ENCODE peak calls at places on chromosome 4, in seven cellular contexts. P is H1, G is HCT116, W is HepG2, D is SK-N-SH, X is GM12878, K is K562. S is an unnamed sample.

GRCh38 chr4:144185086-144185485 is 44.6 kb upstream of the GYPA start:
- DNase-seq in P (no peak), W (no peak), X (no peak), D (no peak), K (no peak), G (no peak), S (no peak)

GRCh38 chr4:79865253-79865652 is 207.8 kb downstream of the ANTXR2 start:
- DNase-seq in K (no peak), D (no peak), G (no peak), W (no peak), P (no peak), X (no peak), S (no peak)

GRCh38 chr4:139501531-139502311 is 47.8 kb downstream of the RAB33B start:
- DNase-seq in K (no peak), W (no peak), D (no peak), X (no peak), G (no peak), P (no peak), S (no peak)

GRCh38 chr4:171639540-171639939 is 173.7 kb upstream of the GALNTL6 start:
- DNase-seq in D (no peak), X (peak; percentile 88), G (no peak), P (no peak), W (no peak), K (no peak), S (no peak)

GRCh38 chr4:5037553-5038551 is 13.4 kb upstream of the STK32B start:
- DNase-seq in G (no peak), D (no peak), K (no peak), P (no peak), X (no peak), W (peak; percentile 38), S (no peak)

GRCh38 chr4:10354225-10354624 is 103.0 kb downstream of the ZNF518B start:
- DNase-seq in P (no peak), K (no peak), D (no peak), X (no peak), W (no peak), G (no peak), S (no peak)

GRCh38 chr4:30722092-30722915 is 2.1 kb downstream of the PCDH7 start:
- DNase-seq in G (no peak), K (no peak), W (no peak), P (no peak), X (no peak), D (no peak), S (no peak)

GRCh38 chr4:185190001-185190856 is 13.6 kb downstream of the CFAP97 start:
- DNase-seq in P (no peak), D (no peak), X (no peak), G (no peak), K (no peak), W (no peak), S (no peak)

GRCh38 chr4:53717064-53717549 is 125.8 kb upstream of the LNX1 start:
- DNase-seq in W (no peak), P (no peak), G (no peak), X (no peak), K (no peak), D (no peak), S (no peak)

GRCh38 chr4:14269824-14270223 is 642.3 kb upstream of the BOD1L1 start:
- DNase-seq in W (no peak), D (no peak), X (peak; percentile 19), G (no peak), P (no peak), K (no peak), S (no peak)

GRCh38 chr4:107548211-107548905 is 171.7 kb downstream of the PAPSS1 start:
- DNase-seq in D (no peak), P (no peak), K (no peak), X (no peak), G (no peak), W (no peak), S (no peak)

GRCh38 chr4:64727960-64728359 is 318.7 kb upstream of the TECRL start:
- DNase-seq in P (peak; percentile 47), K (no peak), G (no peak), D (no peak), W (no peak), X (no peak), S (peak; percentile 43)

GRCh38 chr4:149223659-149224058 is 592.0 kb downstream of the IQCM start:
- DNase-seq in X (no peak), K (no peak), D (no peak), G (no peak), W (no peak), P (no peak), S (no peak)

GRCh38 chr4:2247128-2248043 is 5.5 kb upstream of the HAUS3 start:
- DNase-seq in G (no peak), D (peak; percentile 31), X (no peak), K (no peak), P (no peak), W (no peak), S (no peak)

GRCh38 chr4:138445098-138445497 is 202.9 kb upstream of the SLC7A11 start:
- DNase-seq in G (no peak), W (no peak), P (no peak), X (no peak), K (no peak), D (no peak), S (no peak)

GRCh38 chr4:55358668-55359067 is 12.6 kb downstream of the SRD5A3 start:
- DNase-seq in G (peak; percentile 50), K (no peak), D (no peak), P (no peak), X (peak; percentile 5), W (no peak), S (no peak)

GRCh38 chr4:174423257-174423944 is 98.9 kb downstream of the HPGD start:
- DNase-seq in D (no peak), X (no peak), G (peak; percentile 56), K (peak; percentile 13), W (no peak), P (no peak), S (no peak)

GRCh38 chr4:40170588-40170987 is 26.2 kb upstream of the RHOH start:
- DNase-seq in W (no peak), D (no peak), P (no peak), K (no peak), X (no peak), G (no peak), S (no peak)

GRCh38 chr4:40177591-40177990 is 19.2 kb upstream of the RHOH start:
- DNase-seq in X (no peak), D (no peak), K (no peak), G (no peak), P (no peak), W (no peak), S (no peak)

GRCh38 chr4:40176602-40177001 is 20.2 kb upstream of the RHOH start:
- DNase-seq in X (no peak), G (no peak), W (no peak), D (no peak), K (no peak), P (no peak), S (no peak)

GRCh38 chr4:40178672-40179071 is 18.2 kb upstream of the RHOH start:
- DNase-seq in D (no peak), P (no peak), G (no peak), K (no peak), W (no peak), X (no peak), S (no peak)

DNA sequence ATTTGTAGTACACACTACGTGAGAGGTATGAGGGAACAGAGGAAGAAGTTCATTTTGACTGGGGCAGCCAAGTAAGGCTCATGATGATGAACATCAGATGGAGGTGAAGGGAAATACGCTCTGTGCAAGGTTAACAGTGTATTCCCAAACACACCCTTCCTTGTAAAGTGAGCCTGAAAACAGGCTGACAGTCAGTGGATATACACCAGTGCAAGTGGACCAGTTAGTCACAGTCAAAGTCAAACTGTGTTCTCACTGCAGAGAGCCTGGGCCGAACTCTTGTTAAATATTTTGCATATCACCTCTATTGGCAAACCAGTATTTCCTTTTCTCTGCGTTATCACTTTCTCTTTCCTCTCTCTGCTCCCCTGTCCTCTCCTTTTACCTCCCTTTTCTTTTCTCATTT is 23.4 kb upstream of the RHOH start:
- DNase-seq in X (no peak), G (no peak), K (no peak), W (no peak), P (no peak), D (no peak), S (no peak)
- TF ChIP-seq YY1 in X (no peak), G (no peak), K (no peak), W (no peak), P (no peak), D (no peak), S (no peak)

GRCh38 chr4:99947608-99948007 is 1.2 kb upstream of the DNAJB14 start:
- DNase-seq in X (no peak), W (no peak), K (no peak), D (no peak), P (no peak), G (no peak), S (no peak)
- H3K4me3 ChIP-seq in X (peak overlapping the region; percentile 80), W (no peak overlapping the region), K (peak overlapping the region; percentile 87), D (peak overlapping the region; percentile 80), P (peak overlapping the region; percentile 6), G (peak overlapping the region; percentile 85), S (no peak overlapping the region)

GRCh38 chr4:152640058-152640921 is 39.5 kb downstream of the TMEM154 start:
- DNase-seq in K (peak; percentile 42), G (no peak), W (no peak), D (peak; percentile 42), X (no peak), P (no peak), S (no peak)

GRCh38 chr4:152643153-152644035 is 36.4 kb downstream of the TMEM154 start:
- DNase-seq in W (no peak), X (peak; percentile 75), D (no peak), P (no peak), K (no peak), G (no peak), S (no peak)

GRCh38 chr4:152644130-152644529 is 35.7 kb downstream of the TMEM154 start:
- DNase-seq in G (no peak), K (no peak), W (no peak), P (no peak), X (no peak), D (peak; percentile 29), S (no peak)
- H3K4me1 ChIP-seq in G (no peaks in the 10 kb centered on the region), K (peaks cover 4% of the 10 kb centered on the region), W (peaks cover 41% of the 10 kb centered on the region), P (peaks cover 8% of the 10 kb centered on the region), X (peaks cover 48% of the 10 kb centered on the region), D (peaks cover 13% of the 10 kb centered on the region), S (no peaks in the 10 kb centered on the region)

GRCh38 chr4:522438-522837 is 23.4 kb downstream of the PIGG start:
- DNase-seq in W (no peak), X (no peak), G (no peak), K (no peak), P (no peak), D (no peak), S (no peak)

GRCh38 chr4:521636-522330 is 22.8 kb downstream of the PIGG start:
- DNase-seq in K (no peak), X (no peak), D (no peak), W (no peak), G (no peak), P (no peak), S (no peak)

GRCh38 chr4:524196-524595 is 25.2 kb downstream of the PIGG start:
- DNase-seq in D (no peak), X (no peak), W (no peak), K (no peak), G (no peak), P (no peak), S (no peak)

GRCh38 chr4:522911-523443 is 24.0 kb downstream of the PIGG start:
- DNase-seq in X (no peak), P (no peak), G (no peak), W (no peak), D (no peak), K (no peak), S (no peak)

DNA sequence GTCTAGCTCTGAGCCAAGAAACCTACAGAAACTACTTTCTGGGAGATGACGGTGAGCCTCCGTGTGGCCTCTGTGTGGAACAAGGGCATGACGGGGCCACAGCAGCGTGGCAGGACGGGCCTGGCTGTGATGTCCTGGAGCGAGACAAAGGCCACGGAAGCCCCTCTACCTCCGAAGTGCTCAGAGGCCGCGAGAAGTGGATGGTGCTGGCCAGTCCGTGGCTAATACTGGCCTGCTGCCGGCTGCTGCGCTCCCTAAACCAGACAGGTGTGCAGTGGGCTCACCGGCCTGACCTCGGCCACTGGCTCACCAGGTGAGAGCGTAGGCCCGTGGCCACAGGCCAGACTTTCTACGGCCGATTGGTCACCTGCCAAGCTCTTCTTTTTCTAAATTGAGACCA is 24.6 kb downstream of the PIGG start:
- DNase-seq in K (no peak), W (no peak), P (no peak), G (no peak), D (no peak), X (no peak), S (no peak)
- TF ChIP-seq YY1 in K (no peak), W (no peak), P (no peak), G (no peak), D (no peak), X (no peak), S (no peak)

S was measured in NT2/D1.